ENCODE peak calls at places on chromosome 21, in six cellular contexts. S, I, L, O, A and U are unnamed samples.

GRCh38 chr21:45607922-45608295 is 35.6 kb upstream of the PCBP3 start:
- DNase-seq in L (peak; percentile 37), S (no peak), O (no peak), A (no peak), I (peak; percentile 62), U (no peak)

GRCh38 chr21:45699251-45699942 is 55.9 kb downstream of the PCBP3 start:
- DNase-seq in L (no peak), S (no peak), A (no peak), I (no peak), O (no peak), U (no peak)

GRCh38 chr21:44550807-44551206 is 498 bp downstream of the KRTAP10-2 start:
- DNase-seq in A (no peak), O (no peak), L (peak; percentile 15), I (no peak), S (no peak), U (no peak)

GRCh38 chr21:46664316-46664995 is 29.0 kb downstream of the PRMT2 start:
- DNase-seq in A (no peak), S (no peak), I (no peak), O (no peak), L (no peak), U (no peak)

GRCh38 chr21:45466330-45467220 is 61.6 kb downstream of the COL18A1 start:
- DNase-seq in A (no peak), I (peak; percentile 91), L (no peak), O (no peak), S (peak; percentile 10), U (no peak)

GRCh38 chr21:43850728-43851295 is 14.2 kb upstream of the AGPAT3 start:
- DNase-seq in A (no peak), O (no peak), L (no peak), S (no peak), I (no peak), U (no peak)

GRCh38 chr21:16536661-16537359 is 807.0 kb downstream of the USP25 start:
- DNase-seq in S (no peak), L (no peak), O (no peak), A (no peak), I (no peak), U (no peak)

GRCh38 chr21:44093761-44094160 is 13.4 kb upstream of the PWP2 start:
- DNase-seq in I (no peak), A (no peak), S (no peak), L (peak; percentile 76), O (no peak), U (no peak)

GRCh38 chr21:44304846-44305245 is 5.0 kb downstream of the PFKL start:
- DNase-seq in I (peak; percentile 91), S (no peak), A (peak; percentile 56), O (peak; percentile 39), L (peak; percentile 74), U (no peak)

GRCh38 chr21:44752701-44753235 is 41.4 kb upstream of the TSPEAR start:
- DNase-seq in A (no peak), L (peak; percentile 64), I (no peak), S (no peak), O (no peak), U (no peak)

GRCh38 chr21:44800103-44800502 is 1.5 kb downstream of the UBE2G2 start:
- DNase-seq in L (peak; percentile 63), A (peak; percentile 33), O (peak; percentile 43), I (peak; percentile 64), S (no peak), U (no peak)

GRCh38 chr21:44700101-44701022 is 3.4 kb downstream of the KRTAP10-12 start:
- DNase-seq in L (no peak), A (no peak), O (no peak), S (no peak), I (peak; percentile 21), U (no peak)

GRCh38 chr21:14836950-14837349 is 227.8 kb downstream of the NRIP1 start:
- DNase-seq in S (no peak), A (no peak), L (no peak), I (no peak), O (no peak), U (no peak)

GRCh38 chr21:35349378-35350080 is 300.4 kb upstream of the RUNX1 start:
- DNase-seq in S (no peak), I (no peak), O (no peak), A (no peak), L (no peak), U (no peak)

GRCh38 chr21:27246741-27247140 is 279.9 kb upstream of the ADAMTS5 start:
- DNase-seq in A (no peak), S (no peak), O (no peak), L (no peak), I (no peak), U (no peak)

GRCh38 chr21:35333831-35334593 is 284.9 kb upstream of the RUNX1 start:
- DNase-seq in I (no peak), A (no peak), O (no peak), S (no peak), L (no peak), U (no peak)

GRCh38 chr21:45004481-45005263 is 64.8 kb downstream of the SLX9 start:
- DNase-seq in L (no peak), O (no peak), A (no peak), S (peak; percentile 8), I (no peak), U (peak; percentile 24)

GRCh38 chr21:27743971-27744564 is 777.2 kb upstream of the ADAMTS5 start:
- DNase-seq in A (no peak), S (no peak), L (no peak), I (no peak), O (no peak), U (no peak)

GRCh38 chr21:45589686-45590245 is 47.5 kb upstream of the SLC19A1 start:
- DNase-seq in L (peak; percentile 48), I (no peak), A (no peak), S (no peak), O (no peak), U (no peak)

GRCh38 chr21:15446193-15446592 is 283.6 kb upstream of the USP25 start:
- DNase-seq in S (no peak), O (no peak), I (no peak), L (no peak), A (no peak), U (no peak)

GRCh38 chr21:14683021-14683420 is 136.9 kb upstream of the SAMSN1 start:
- DNase-seq in I (no peak), A (no peak), O (no peak), L (no peak), S (no peak), U (no peak)

GRCh38 chr21:31922881-31923280 is 50.1 kb downstream of the HUNK start:
- DNase-seq in I (no peak), L (no peak), A (no peak), S (no peak), O (peak; percentile 9), U (no peak)

GRCh38 chr21:46196733-46197132 is 12.5 kb upstream of the SPATC1L start:
- DNase-seq in L (peak; percentile 33), A (no peak), S (no peak), I (peak; percentile 5), O (no peak), U (no peak)

GRCh38 chr21:44441581-44442265 is 13.6 kb upstream of the LRRC3 start:
- DNase-seq in L (no peak), O (no peak), I (no peak), S (peak; percentile 10), A (no peak), U (no peak)

GRCh38 chr21:8993943-8994639 is 1527.3 kb upstream of the TPTE start:
- DNase-seq in S (no peak), O (peak; percentile 96), A (no peak), I (no peak), L (no peak), U (no peak)

GRCh38 chr21:28644762-28645161 is 347.9 kb downstream of the LTN1 start:
- DNase-seq in L (no peak), I (no peak), A (no peak), O (no peak), S (no peak), U (no peak)

GRCh38 chr21:27519357-27519756 is 552.5 kb upstream of the ADAMTS5 start:
- DNase-seq in I (no peak), S (no peak), O (no peak), A (no peak), L (no peak), U (no peak)

GRCh38 chr21:34693192-34693810 is 24.5 kb downstream of the CLIC6 start:
- DNase-seq in I (peak; percentile 63), O (peak; percentile 48), L (peak; percentile 81), S (no peak), A (peak; percentile 76), U (no peak)

GRCh38 chr21:22314963-22315362 is 1316.8 kb downstream of the NCAM2 start:
- DNase-seq in L (no peak), I (no peak), A (no peak), O (no peak), S (no peak), U (no peak)

DNA sequence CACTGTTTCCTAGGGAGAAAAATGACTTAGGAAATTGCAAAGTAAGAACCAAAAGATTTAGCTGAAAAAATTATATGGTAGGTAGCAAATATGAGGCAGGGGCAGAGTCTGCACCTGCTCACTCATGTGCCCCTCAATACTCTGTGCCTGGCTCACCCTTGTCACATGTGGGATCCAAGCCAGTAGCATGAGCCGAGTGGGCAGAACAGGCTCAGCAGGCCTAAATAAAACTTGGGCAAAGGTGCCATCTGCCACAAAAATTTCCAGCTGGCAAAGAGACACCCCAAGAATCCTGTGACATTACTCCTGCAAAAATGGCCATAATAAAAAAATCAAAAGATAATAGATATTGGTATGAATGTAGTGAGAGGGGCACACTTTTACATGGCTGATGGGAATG is 1321.2 kb downstream of the NCAM2 start:
- DNase-seq in I (no peak), L (no peak), S (no peak), O (no peak), A (no peak), U (no peak)
- TF ChIP-seq CTCF in I (no peak), L (no peak), S (no peak), O (no peak), A (no peak), U (no peak)

GRCh38 chr21:22438428-22439086 is 1440.3 kb downstream of the NCAM2 start:
- DNase-seq in L (no peak), A (no peak), S (no peak), I (no peak), O (no peak), U (no peak)
- TF ChIP-seq CTCF in L (no peak), A (no peak), S (no peak), I (no peak), O (no peak), U (no peak)

DNA sequence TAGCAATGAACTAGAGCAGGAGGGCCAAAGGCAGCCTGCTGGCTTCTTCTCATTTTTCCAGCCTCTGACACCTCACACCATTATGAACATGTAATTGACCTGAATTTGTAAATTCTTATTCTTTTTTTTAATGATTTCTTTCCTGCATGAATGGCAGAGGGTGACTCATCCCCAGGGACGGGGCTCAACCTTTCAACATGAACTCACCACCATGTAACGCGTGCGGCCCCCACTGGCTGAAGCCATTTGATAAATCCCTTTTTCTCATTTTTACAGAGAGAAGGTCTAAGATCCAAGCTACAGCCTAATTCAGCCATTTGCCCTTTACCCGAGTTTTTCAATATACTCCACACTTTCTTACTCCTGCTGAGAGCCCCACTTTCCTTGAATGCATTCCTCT is 9.3 kb upstream of the ETS2 start:
- DNase-seq in I (no peak), L (no peak), O (no peak), S (no peak), A (no peak), U (no peak)
- TF ChIP-seq CTCF in I (peak; percentile 46), L (no peak), O (no peak), S (no peak), A (no peak), U (no peak)

DNA sequence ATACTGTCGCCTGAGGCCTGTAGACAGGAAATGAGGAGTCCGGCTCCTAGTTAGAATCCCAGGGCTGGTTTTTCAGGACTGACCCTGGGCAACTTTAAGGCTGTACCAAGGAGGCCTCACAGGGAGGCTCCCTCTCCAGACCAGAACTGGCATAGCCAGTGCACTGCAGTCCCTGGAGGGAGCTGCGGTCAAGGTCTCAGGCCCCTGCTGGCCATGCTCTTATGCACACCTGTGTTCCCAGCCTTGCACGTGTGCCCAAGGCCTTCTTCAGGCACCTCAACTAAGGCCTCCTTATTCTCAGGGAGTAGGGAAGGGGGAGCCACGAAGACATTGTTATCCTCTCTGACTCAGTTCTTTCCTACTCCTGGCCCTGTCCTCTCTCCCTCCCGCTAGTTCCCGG is 22.0 kb upstream of the IFNAR1 start:
- DNase-seq in L (no peak), S (no peak), I (no peak), O (peak; percentile 45), A (no peak), U (no peak)
- TF ChIP-seq CTCF in L (no peak), S (no peak), I (no peak), O (no peak), A (no peak), U (no peak)